ENCODE peak calls at places on chromosome 20, in eight cellular contexts. M is heart right ventricle, F is endothelial cell of umbilical vein, E is OCI-LY7, Y is choroid plexus epithelial cell, G is astrocyte of the cerebellum, Q is MM.1S, T is A549. O is an unnamed sample.

GRCh38 chr20:51854912-51855311 is 52.6 kb upstream of the SALL4 start:
- DNase-seq in M (no peak), F (no peak), E (no peak), Y (no peak), G (no peak), Q (no peak), T (no peak), O (no peak)

GRCh38 chr20:35305682-35306556 is 13.7 kb upstream of the FAM83C start:
- DNase-seq in M (no peak), F (peak; percentile 96), E (no peak), Y (peak; percentile 99), G (peak; percentile 95), Q (no peak), T (peak; percentile 98), O (no peak)

GRCh38 chr20:51419236-51419635 is 123.3 kb downstream of the NFATC2 start:
- DNase-seq in M (no peak), F (no peak), E (no peak), Y (no peak), G (no peak), Q (no peak), T (no peak), O (no peak)

GRCh38 chr20:39795401-39796272 is 833.5 kb downstream of the DHX35 start:
- DNase-seq in M (no peak), F (no peak), E (no peak), Y (peak; percentile 26), G (no peak), Q (no peak), T (no peak), O (no peak)

GRCh38 chr20:36506253-36506652 is 35.1 kb upstream of the MYL9 start:
- DNase-seq in M (no peak), F (peak; percentile 24), E (peak; percentile 50), Y (peak; percentile 53), G (no peak), Q (peak; percentile 16), T (peak; percentile 44), O (no peak)

GRCh38 chr20:35576816-35577215 is 34.9 kb downstream of the ERGIC3 start:
- DNase-seq in M (no peak), F (no peak), E (no peak), Y (no peak), G (no peak), Q (no peak), T (no peak), O (no peak)

GRCh38 chr20:34475979-34476736 is 40.1 kb upstream of the DYNLRB1 start:
- DNase-seq in M (peak; percentile 61), F (peak; percentile 51), E (peak; percentile 48), Y (peak; percentile 36), G (no peak), Q (peak; percentile 70), T (peak; percentile 40), O (peak; percentile 69)

GRCh38 chr20:32909451-32909850 is 50.7 kb downstream of the EFCAB8 start:
- DNase-seq in M (no peak), F (no peak), E (no peak), Y (no peak), G (no peak), Q (no peak), T (no peak), O (no peak)

GRCh38 chr20:621115-621756 is 11.1 kb upstream of the TCF15 start:
- DNase-seq in M (no peak), F (no peak), E (no peak), Y (no peak), G (no peak), Q (no peak), T (no peak), O (no peak)

GRCh38 chr20:11748436-11748835 is 169.3 kb upstream of the BTBD3 start:
- DNase-seq in M (no peak), F (no peak), E (no peak), Y (no peak), G (no peak), Q (no peak), T (no peak), O (no peak)

GRCh38 chr20:36712775-36713174 is 33.1 kb downstream of the NDRG3 start:
- DNase-seq in M (no peak), F (no peak), E (no peak), Y (no peak), G (no peak), Q (no peak), T (no peak), O (no peak)

GRCh38 chr20:56924976-56925695 is 296.0 kb downstream of the TFAP2C start:
- DNase-seq in M (no peak), F (no peak), E (no peak), Y (no peak), G (no peak), Q (no peak), T (peak; percentile 11), O (no peak)

GRCh38 chr20:56924316-56924975 is 295.3 kb downstream of the TFAP2C start:
- DNase-seq in M (no peak), F (no peak), E (no peak), Y (no peak), G (no peak), Q (no peak), T (no peak), O (no peak)

GRCh38 chr20:56926501-56926900 is 297.4 kb downstream of the TFAP2C start:
- DNase-seq in M (no peak), F (no peak), E (no peak), Y (no peak), G (no peak), Q (no peak), T (no peak), O (no peak)

GRCh38 chr20:56928007-56928406 is 298.9 kb downstream of the TFAP2C start:
- DNase-seq in M (no peak), F (no peak), E (no peak), Y (no peak), G (no peak), Q (no peak), T (no peak), O (no peak)

DNA sequence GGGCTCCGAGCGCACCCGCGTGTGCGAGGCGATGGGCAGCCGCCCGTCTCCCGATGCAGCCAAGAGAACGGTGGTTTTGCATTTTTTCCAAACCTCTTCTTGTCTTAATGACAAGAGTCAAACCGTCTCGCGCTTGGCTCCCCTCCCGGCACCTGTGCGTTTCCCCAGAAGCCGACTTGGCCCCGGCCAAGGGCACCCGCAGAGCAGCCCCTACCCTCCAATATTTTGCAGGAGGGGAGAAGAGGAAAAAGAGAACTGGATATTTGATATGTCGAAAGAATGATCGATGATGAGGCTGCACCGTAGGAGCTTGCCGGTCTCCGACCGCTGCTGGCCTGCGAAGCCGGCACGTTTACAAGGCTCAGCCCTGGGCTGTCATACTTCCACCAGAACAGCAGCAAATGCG is 296.6 kb downstream of the TFAP2C start:
- DNase-seq in M (no peak), F (no peak), E (no peak), Y (peak; percentile 10), G (no peak), Q (no peak), T (no peak), O (no peak)
- H3K4me3 ChIP-seq in M (peak overlapping the region; percentile 10), F (no peak overlapping the region), E (no peak overlapping the region), Y (no peak overlapping the region), G (peak overlapping the region; percentile 4), Q (no peak overlapping the region), T (peak overlapping the region; percentile 50), O (no peak overlapping the region)

GRCh38 chr20:44429419-44430269 is 46.0 kb upstream of the TTPAL start:
- DNase-seq in M (no peak), F (no peak), E (no peak), Y (no peak), G (no peak), Q (no peak), T (no peak), O (no peak)

GRCh38 chr20:44430270-44431065 is 45.2 kb upstream of the TTPAL start:
- DNase-seq in M (no peak), F (no peak), E (no peak), Y (no peak), G (no peak), Q (no peak), T (no peak), O (no peak)

GRCh38 chr20:44431118-44431501 is 44.6 kb upstream of the TTPAL start:
- DNase-seq in M (no peak), F (no peak), E (no peak), Y (no peak), G (no peak), Q (no peak), T (no peak), O (no peak)

GRCh38 chr20:44432618-44433577 is 42.8 kb upstream of the TTPAL start:
- DNase-seq in M (no peak), F (no peak), E (no peak), Y (no peak), G (no peak), Q (no peak), T (no peak), O (no peak)

GRCh38 chr20:44431502-44432234 is 44.0 kb upstream of the TTPAL start:
- DNase-seq in M (no peak), F (no peak), E (no peak), Y (no peak), G (no peak), Q (no peak), T (no peak), O (no peak)
- TF ChIP-seq CTCF in M (no peak), F (no peak), E (no peak), Y (peak; percentile 10), G (no peak), Q (no peak), T (no peak), O (no peak)

GRCh38 chr20:38346247-38346651 is at the start of gene LBP:
- DNase-seq in M (no peak), F (no peak), E (no peak), Y (no peak), G (no peak), Q (no peak), T (no peak), O (no peak)

GRCh38 chr20:38345643-38346042 is 639 bp upstream of the LBP start:
- DNase-seq in M (no peak), F (no peak), E (no peak), Y (no peak), G (no peak), Q (no peak), T (no peak), O (no peak)

GRCh38 chr20:38343798-38344701 is 2.2 kb upstream of the LBP start:
- DNase-seq in M (no peak), F (no peak), E (no peak), Y (no peak), G (no peak), Q (no peak), T (no peak), O (no peak)

GRCh38 chr20:38349856-38350255 is 3.6 kb downstream of the LBP start:
- DNase-seq in M (no peak), F (no peak), E (no peak), Y (no peak), G (no peak), Q (no peak), T (no peak), O (no peak)

GRCh38 chr20:38346741-38347140 is 459 bp downstream of the LBP start:
- DNase-seq in M (no peak), F (no peak), E (no peak), Y (no peak), G (no peak), Q (no peak), T (no peak), O (no peak)
- H3K4me3 ChIP-seq in M (no peak overlapping the region), F (no peak overlapping the region), E (no peak overlapping the region), Y (no peak overlapping the region), G (no peak overlapping the region), Q (no peak overlapping the region), T (no peak overlapping the region), O (no peak overlapping the region)

DNA sequence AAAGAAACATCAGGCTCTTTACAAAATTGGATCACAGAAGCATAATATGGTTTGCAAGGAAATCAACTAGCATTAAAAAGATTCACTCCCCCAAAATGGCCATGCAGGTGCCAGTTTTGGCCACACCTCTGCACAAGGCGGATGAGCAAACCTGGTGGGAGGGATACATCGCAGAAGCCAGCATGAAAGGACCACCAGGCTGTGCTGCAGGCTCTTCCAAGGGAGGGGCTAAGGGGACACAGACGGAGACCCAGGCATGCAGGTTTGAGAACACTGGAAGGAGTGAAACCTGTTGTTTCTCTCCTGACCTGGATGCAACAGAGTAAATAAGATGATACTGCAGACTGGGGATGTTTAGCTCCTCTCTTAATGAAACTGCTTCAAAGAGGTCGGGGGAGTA is 612.5 kb downstream of the PTPRT start:
- DNase-seq in M (no peak), F (no peak), E (no peak), Y (no peak), G (no peak), Q (no peak), T (no peak), O (no peak)
- TF ChIP-seq CTCF in M (no peak), F (no peak), E (no peak), Y (no peak), G (no peak), Q (no peak), T (no peak), O (no peak)